ENCODE peak calls at places on chromosomes 2 and 18, in eight cellular contexts. P, N, S, E, M, T, J and Q are unnamed samples.

GRCh38 chr2:74300506-74300905 is 42.7 kb downstream of the SLC4A5 start:
- DNase-seq in S (no peak), M (no peak), J (no peak), T (no peak), N (no peak), E (no peak), P (no peak), Q (no peak)

GRCh38 chr18:35933982-35934381 is 38.5 kb upstream of the RMP24 start:
- DNase-seq in J (no peak), S (no peak), M (no peak), P (no peak), T (no peak), E (no peak), N (no peak), Q (no peak)

GRCh38 chr18:43886341-43886740 is 609.1 kb upstream of the SYT4 start:
- DNase-seq in S (no peak), N (no peak), P (no peak), T (no peak), J (no peak), E (no peak), M (no peak), Q (no peak)

GRCh38 chr2:135259116-135259515 is 207.0 kb downstream of the RAB3GAP1 start:
- DNase-seq in M (no peak), S (no peak), P (no peak), N (no peak), J (no peak), E (no peak), T (no peak), Q (no peak)

GRCh38 chr18:73719611-73720010 is 428.0 kb downstream of the FBXO15 start:
- DNase-seq in S (no peak), N (no peak), J (no peak), T (no peak), P (no peak), E (no peak), M (no peak), Q (no peak)

GRCh38 chr2:21757805-21758204 is 634.0 kb downstream of the TDRD15 start:
- DNase-seq in E (no peak), J (no peak), M (no peak), P (no peak), S (no peak), N (no peak), T (peak), Q (no peak)

GRCh38 chr2:173153486-173153885 is 77.8 kb downstream of the MAP3K20 start:
- DNase-seq in M (no peak), S (no peak), E (no peak), T (no peak), N (no peak), P (no peak), J (no peak), Q (no peak)

GRCh38 chr18:33231474-33232317 is 208.8 kb downstream of the CCDC178 start:
- DNase-seq in N (peak), T (peak), M (peak), P (peak), E (peak), J (peak), S (peak), Q (peak)

GRCh38 chr2:101114268-101114783 is 36.9 kb downstream of the TBC1D8 start:
- DNase-seq in S (no peak), E (no peak), M (no peak), P (no peak), T (no peak), J (no peak), N (no peak), Q (no peak)

GRCh38 chr18:57469884-57470283 is 34.7 kb downstream of the ONECUT2 start:
- DNase-seq in P (no peak), J (no peak), E (no peak), M (no peak), S (no peak), N (peak), T (no peak), Q (no peak)

GRCh38 chr18:70373062-70373519 is 84.2 kb downstream of the SOCS6 start:
- DNase-seq in E (no peak), P (peak), S (no peak), N (no peak), J (peak), T (peak), M (peak), Q (peak)

GRCh38 chr18:46199515-46200147 is 95.4 kb downstream of the HAUS1 start:
- DNase-seq in M (peak), J (peak), S (no peak), T (peak), N (no peak), E (no peak), P (peak), Q (peak)

GRCh38 chr2:189362283-189362682 is 79.0 kb upstream of the WDR75 start:
- DNase-seq in M (no peak), S (no peak), N (no peak), P (peak), E (no peak), J (no peak), T (peak), Q (no peak)

GRCh38 chr2:2506536-2506935 is 175.5 kb upstream of the MYT1L start:
- DNase-seq in E (no peak), S (no peak), N (no peak), M (no peak), J (no peak), T (no peak), P (no peak), Q (no peak)

GRCh38 chr2:147782521-147782920 is 62.3 kb upstream of the ACVR2A start:
- DNase-seq in J (peak), S (no peak), E (no peak), T (peak), N (no peak), P (peak), M (no peak), Q (peak)

GRCh38 chr2:101983928-101984327 is 7.8 kb upstream of the IL1R2 start:
- DNase-seq in M (no peak), N (no peak), T (peak), E (no peak), P (no peak), J (peak), S (no peak), Q (no peak)

GRCh38 chr2:8609357-8609804 is 72.5 kb upstream of the ID2 start:
- DNase-seq in M (no peak), P (peak), E (no peak), S (no peak), N (no peak), T (peak), J (no peak), Q (no peak)

GRCh38 chr2:67394734-67395133 is 2.4 kb upstream of the ETAA1 start:
- DNase-seq in E (no peak), N (no peak), T (peak), M (no peak), J (peak), S (no peak), P (peak), Q (peak)

GRCh38 chr2:109396338-109397180 is 217.2 kb downstream of the SEPTIN10 start:
- DNase-seq in P (no peak), N (no peak), M (no peak), S (peak), J (peak), T (no peak), E (peak), Q (no peak)

GRCh38 chr2:106183093-106183837 is 10.8 kb downstream of the UXS1 start:
- DNase-seq in S (peak), M (no peak), E (no peak), P (no peak), T (peak), N (no peak), J (peak), Q (no peak)

GRCh38 chr2:37322368-37322767 is 2.3 kb downstream of the PRKD3 start:
- DNase-seq in S (peak), N (no peak), J (peak), P (peak), T (peak), M (no peak), E (no peak), Q (peak)
- H3K4me3 ChIP-seq in S (peak), N (peak), J (peak), P (no peak), T (no peak), M (peak), E (peak), Q (peak)

GRCh38 chr2:169029341-169029740 is 1.8 kb downstream of the ABCB11 start:
- DNase-seq in S (no peak), J (no peak), E (no peak), T (no peak), M (no peak), N (no peak), P (no peak), Q (no peak)
- TF ChIP-seq CTCF in S (no peak), J (no peak), E (no peak), T (no peak), M (no peak), N (no peak), P (no peak), Q (no peak)

DNA sequence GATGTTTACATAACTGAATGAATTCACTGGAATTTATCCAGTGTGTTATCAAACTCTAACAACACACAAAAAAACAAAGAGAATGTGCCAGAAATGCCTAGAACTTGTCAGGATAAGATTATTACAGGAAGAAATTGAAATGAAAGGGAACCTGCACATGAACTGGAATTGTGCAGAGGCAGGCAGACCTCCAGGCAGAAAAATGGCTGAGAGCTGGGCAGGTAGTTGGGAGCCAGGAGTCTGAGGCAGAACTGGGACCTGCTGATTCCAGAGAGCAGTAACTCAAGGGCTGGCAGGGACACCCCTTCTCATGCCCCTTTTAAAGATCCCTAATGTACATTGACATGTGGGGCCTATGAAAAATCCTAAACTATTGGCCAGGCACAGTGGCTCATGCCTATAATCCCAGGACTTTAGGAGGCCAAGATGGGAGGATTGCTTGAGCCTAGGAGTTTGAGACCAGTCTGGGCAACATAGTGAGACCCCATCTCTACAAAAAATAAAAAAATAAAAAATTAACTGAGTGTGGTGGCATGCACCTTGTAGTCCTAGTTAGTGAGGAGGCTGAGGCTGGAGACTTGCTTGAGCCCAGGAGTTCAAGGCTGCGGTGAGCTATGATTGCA is 674 bp upstream of the SP110 start:
- DNase-seq in S (no peak), M (no peak), T (no peak), E (no peak), P (no peak), N (no peak), J (no peak), Q (no peak)
- H3K4me3 ChIP-seq in S (peak), M (peak), T (peak), E (peak), P (peak), N (peak), J (peak), Q (peak)

DNA sequence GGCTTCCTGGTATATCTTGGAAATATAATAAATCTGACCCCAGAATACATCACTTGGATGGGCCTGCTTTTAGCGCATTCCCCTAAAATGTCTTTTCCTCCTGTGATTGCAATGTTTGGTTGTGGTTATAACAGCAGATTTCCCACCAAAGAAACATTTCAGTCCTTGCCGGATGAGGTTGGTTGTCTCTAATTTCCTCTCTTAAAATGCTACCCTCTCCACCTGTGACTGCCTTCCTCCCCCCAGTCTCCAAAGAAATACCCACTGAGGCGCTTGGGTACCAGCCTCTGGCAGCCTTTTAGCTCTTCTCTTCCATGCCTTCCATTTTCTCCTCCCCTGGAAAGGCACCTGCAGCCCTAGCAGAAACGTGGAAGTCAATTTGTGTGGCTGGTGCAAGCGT is 102.1 kb upstream of the SIX3 start:
- DNase-seq in N (no peak), E (no peak), P (no peak), J (no peak), M (no peak), T (no peak), S (no peak), Q (no peak)
- TF ChIP-seq CTCF in N (no peak), E (no peak), P (no peak), J (no peak), M (no peak), T (no peak), S (no peak), Q (no peak)

DNA sequence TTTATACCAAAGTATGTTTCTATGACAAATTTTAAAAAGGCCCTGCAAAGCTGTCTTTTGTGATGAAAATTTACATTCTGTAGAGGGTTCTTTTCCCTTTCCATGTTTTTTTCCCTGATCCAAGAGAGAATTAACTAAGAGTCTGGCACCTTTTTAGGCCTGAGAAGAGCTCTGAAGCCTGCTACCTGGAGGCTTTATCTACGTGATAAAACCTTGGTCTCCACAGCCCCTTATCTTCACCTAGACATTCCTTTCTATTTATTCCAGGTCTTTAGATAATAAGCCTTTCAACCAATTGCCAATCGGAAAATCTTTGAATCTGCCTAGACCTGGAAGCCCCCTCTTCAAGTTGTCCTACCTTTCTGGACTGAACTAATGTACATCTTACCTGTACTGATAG is 774.1 kb upstream of the LRRTM1 start:
- DNase-seq in T (no peak), M (no peak), E (no peak), J (no peak), P (no peak), N (no peak), S (no peak), Q (no peak)
- H3K4me3 ChIP-seq in T (no peak), M (no peak), E (no peak), J (no peak), P (no peak), N (no peak), S (no peak), Q (no peak)